ENCODE peak calls at places on chromosomes 6 and 20, in ten cellular contexts. One of them, this sample, is unnamed.

GRCh38 chr6:35718911-35719381 is 17.9 kb upstream of the ARMC12 start:
- DNase-seq in PC-3: no peak
- DNase-seq in MM.1S: no peak
- DNase-seq in PC-9: no peak
- DNase-seq in GM23248: no peak
- DNase-seq in OCI-LY7: peak; percentile 55
- DNase-seq in SK-N-SH: no peak
- DNase-seq in GM23338: no peak
- DNase-seq in Karpas-422: no peak
- DNase-seq in HCT116: no peak
- DNase-seq in this sample: no peak

GRCh38 chr20:10581823-10582222 is 92.0 kb downstream of the JAG1 start:
- DNase-seq in PC-3: peak; percentile 92
- DNase-seq in MM.1S: no peak
- DNase-seq in PC-9: no peak
- DNase-seq in GM23248: peak; percentile 78
- DNase-seq in OCI-LY7: no peak
- DNase-seq in SK-N-SH: no peak
- DNase-seq in GM23338: no peak
- DNase-seq in Karpas-422: no peak
- DNase-seq in HCT116: no peak
- DNase-seq in this sample: no peak

GRCh38 chr6:79094938-79095337 is 16.9 kb upstream of the PHIP start:
- DNase-seq in PC-3: no peak
- DNase-seq in MM.1S: no peak
- DNase-seq in PC-9: no peak
- DNase-seq in GM23248: no peak
- DNase-seq in OCI-LY7: no peak
- DNase-seq in SK-N-SH: no peak
- DNase-seq in GM23338: no peak
- DNase-seq in Karpas-422: no peak
- DNase-seq in HCT116: no peak
- DNase-seq in this sample: no peak

GRCh38 chr20:18701969-18702368 is 111.6 kb upstream of the SCP2D1 start:
- DNase-seq in PC-3: no peak
- DNase-seq in MM.1S: no peak
- DNase-seq in PC-9: no peak
- DNase-seq in GM23248: no peak
- DNase-seq in OCI-LY7: no peak
- DNase-seq in SK-N-SH: no peak
- DNase-seq in GM23338: no peak
- DNase-seq in Karpas-422: no peak
- DNase-seq in HCT116: no peak
- DNase-seq in this sample: no peak

GRCh38 chr20:57465943-57466342 is 59.0 kb downstream of the CTCFL start:
- DNase-seq in PC-3: no peak
- DNase-seq in MM.1S: no peak
- DNase-seq in PC-9: no peak
- DNase-seq in GM23248: no peak
- DNase-seq in OCI-LY7: peak; percentile 37
- DNase-seq in SK-N-SH: no peak
- DNase-seq in GM23338: no peak
- DNase-seq in Karpas-422: peak; percentile 74
- DNase-seq in HCT116: no peak
- DNase-seq in this sample: no peak

GRCh38 chr6:63307581-63308246 is 12.1 kb downstream of the LGSN start:
- DNase-seq in PC-3: peak; percentile 72
- DNase-seq in MM.1S: peak; percentile 46
- DNase-seq in PC-9: no peak
- DNase-seq in GM23248: peak; percentile 75
- DNase-seq in OCI-LY7: peak; percentile 54
- DNase-seq in SK-N-SH: peak; percentile 29
- DNase-seq in GM23338: peak; percentile 66
- DNase-seq in Karpas-422: peak; percentile 78
- DNase-seq in HCT116: peak; percentile 47
- DNase-seq in this sample: peak; percentile 46

GRCh38 chr6:164007881-164008280 is 593.4 kb downstream of the QKI start:
- DNase-seq in PC-3: no peak
- DNase-seq in MM.1S: no peak
- DNase-seq in PC-9: no peak
- DNase-seq in GM23248: no peak
- DNase-seq in OCI-LY7: no peak
- DNase-seq in SK-N-SH: no peak
- DNase-seq in GM23338: no peak
- DNase-seq in Karpas-422: no peak
- DNase-seq in HCT116: no peak
- DNase-seq in this sample: no peak

GRCh38 chr6:33702345-33702977 is 9.0 kb downstream of the UQCC2 start:
- DNase-seq in PC-3: peak; percentile 66
- DNase-seq in MM.1S: peak; percentile 30
- DNase-seq in PC-9: peak; percentile 45
- DNase-seq in GM23248: peak; percentile 84
- DNase-seq in OCI-LY7: peak; percentile 49
- DNase-seq in SK-N-SH: peak; percentile 74
- DNase-seq in GM23338: peak; percentile 50
- DNase-seq in Karpas-422: peak; percentile 78
- DNase-seq in HCT116: peak; percentile 37
- DNase-seq in this sample: peak; percentile 65

GRCh38 chr6:30781697-30782424 is 37.5 kb upstream of the IER3 start:
- DNase-seq in PC-3: peak; percentile 99
- DNase-seq in MM.1S: no peak
- DNase-seq in PC-9: peak; percentile 91
- DNase-seq in GM23248: peak; percentile 97
- DNase-seq in OCI-LY7: no peak
- DNase-seq in SK-N-SH: peak; percentile 86
- DNase-seq in GM23338: no peak
- DNase-seq in Karpas-422: no peak
- DNase-seq in HCT116: peak; percentile 94
- DNase-seq in this sample: peak; percentile 91

GRCh38 chr6:170166511-170167122 is 124.3 kb downstream of the DLL1 start:
- DNase-seq in PC-3: no peak
- DNase-seq in MM.1S: no peak
- DNase-seq in PC-9: no peak
- DNase-seq in GM23248: no peak
- DNase-seq in OCI-LY7: no peak
- DNase-seq in SK-N-SH: no peak
- DNase-seq in GM23338: no peak
- DNase-seq in Karpas-422: no peak
- DNase-seq in HCT116: no peak
- DNase-seq in this sample: no peak

GRCh38 chr6:10834823-10835222 is 3.5 kb downstream of the MAK start:
- DNase-seq in PC-3: no peak
- DNase-seq in MM.1S: no peak
- DNase-seq in PC-9: no peak
- DNase-seq in GM23248: no peak
- DNase-seq in OCI-LY7: no peak
- DNase-seq in SK-N-SH: no peak
- DNase-seq in GM23338: no peak
- DNase-seq in Karpas-422: no peak
- DNase-seq in HCT116: no peak
- DNase-seq in this sample: no peak

GRCh38 chr6:1129141-1129540 is 182.8 kb upstream of the FOXQ1 start:
- DNase-seq in PC-3: no peak
- DNase-seq in MM.1S: no peak
- DNase-seq in PC-9: no peak
- DNase-seq in GM23248: peak; percentile 48
- DNase-seq in OCI-LY7: no peak
- DNase-seq in SK-N-SH: no peak
- DNase-seq in GM23338: no peak
- DNase-seq in Karpas-422: no peak
- DNase-seq in HCT116: no peak
- DNase-seq in this sample: no peak

GRCh38 chr6:1623769-1624070 is 14.0 kb downstream of the FOXC1 start:
- DNase-seq in PC-3: no peak
- DNase-seq in MM.1S: no peak
- DNase-seq in PC-9: no peak
- DNase-seq in GM23248: no peak
- DNase-seq in OCI-LY7: no peak
- DNase-seq in SK-N-SH: no peak
- DNase-seq in GM23338: no peak
- DNase-seq in Karpas-422: no peak
- DNase-seq in HCT116: no peak
- DNase-seq in this sample: no peak

GRCh38 chr6:134419717-134420116 is 101.8 kb upstream of the SGK1 start:
- DNase-seq in PC-3: no peak
- DNase-seq in MM.1S: no peak
- DNase-seq in PC-9: no peak
- DNase-seq in GM23248: peak; percentile 18
- DNase-seq in OCI-LY7: no peak
- DNase-seq in SK-N-SH: no peak
- DNase-seq in GM23338: no peak
- DNase-seq in Karpas-422: no peak
- DNase-seq in HCT116: no peak
- DNase-seq in this sample: no peak

GRCh38 chr20:4875578-4876067 is 125.7 kb downstream of the SLC23A2 start:
- DNase-seq in PC-3: no peak
- DNase-seq in MM.1S: no peak
- DNase-seq in PC-9: no peak
- DNase-seq in GM23248: no peak
- DNase-seq in OCI-LY7: peak; percentile 14
- DNase-seq in SK-N-SH: no peak
- DNase-seq in GM23338: no peak
- DNase-seq in Karpas-422: peak; percentile 52
- DNase-seq in HCT116: no peak
- DNase-seq in this sample: no peak

GRCh38 chr6:5435449-5435848 is 174.1 kb downstream of the FARS2 start:
- DNase-seq in PC-3: peak; percentile 80
- DNase-seq in MM.1S: no peak
- DNase-seq in PC-9: no peak
- DNase-seq in GM23248: peak; percentile 91
- DNase-seq in OCI-LY7: no peak
- DNase-seq in SK-N-SH: no peak
- DNase-seq in GM23338: no peak
- DNase-seq in Karpas-422: no peak
- DNase-seq in HCT116: no peak
- DNase-seq in this sample: no peak

GRCh38 chr6:5442946-5443345 is 181.6 kb downstream of the FARS2 start:
- DNase-seq in PC-3: no peak
- DNase-seq in MM.1S: no peak
- DNase-seq in PC-9: no peak
- DNase-seq in GM23248: no peak
- DNase-seq in OCI-LY7: no peak
- DNase-seq in SK-N-SH: no peak
- DNase-seq in GM23338: no peak
- DNase-seq in Karpas-422: no peak
- DNase-seq in HCT116: no peak
- DNase-seq in this sample: peak; percentile 40

GRCh38 chr6:5442319-5442718 is 181.0 kb downstream of the FARS2 start:
- DNase-seq in PC-3: no peak
- DNase-seq in MM.1S: no peak
- DNase-seq in PC-9: no peak
- DNase-seq in GM23248: no peak
- DNase-seq in OCI-LY7: no peak
- DNase-seq in SK-N-SH: no peak
- DNase-seq in GM23338: no peak
- DNase-seq in Karpas-422: no peak
- DNase-seq in HCT116: no peak
- DNase-seq in this sample: no peak

GRCh38 chr6:5439749-5440148 is 178.4 kb downstream of the FARS2 start:
- DNase-seq in PC-3: peak; percentile 78
- DNase-seq in MM.1S: no peak
- DNase-seq in PC-9: no peak
- DNase-seq in GM23248: no peak
- DNase-seq in OCI-LY7: no peak
- DNase-seq in SK-N-SH: no peak
- DNase-seq in GM23338: no peak
- DNase-seq in Karpas-422: no peak
- DNase-seq in HCT116: no peak
- DNase-seq in this sample: no peak

GRCh38 chr6:5438882-5439584 is 177.7 kb downstream of the FARS2 start:
- DNase-seq in PC-3: no peak
- DNase-seq in MM.1S: no peak
- DNase-seq in PC-9: no peak
- DNase-seq in GM23248: no peak
- DNase-seq in OCI-LY7: no peak
- DNase-seq in SK-N-SH: no peak
- DNase-seq in GM23338: peak; percentile 74
- DNase-seq in Karpas-422: no peak
- DNase-seq in HCT116: no peak
- DNase-seq in this sample: no peak
- H3K4me3 ChIP-seq in PC-3: no peak overlapping the region
- H3K4me3 ChIP-seq in MM.1S: no peak overlapping the region
- H3K4me3 ChIP-seq in PC-9: no peak overlapping the region
- H3K4me3 ChIP-seq in GM23248: no peak overlapping the region
- H3K4me3 ChIP-seq in OCI-LY7: no peak overlapping the region
- H3K4me3 ChIP-seq in SK-N-SH: no peak overlapping the region
- H3K4me3 ChIP-seq in GM23338: peak overlapping the region; percentile 42
- H3K4me3 ChIP-seq in Karpas-422: no peak overlapping the region
- H3K4me3 ChIP-seq in HCT116: no peak overlapping the region
- H3K4me3 ChIP-seq in this sample: no peak overlapping the region

DNA sequence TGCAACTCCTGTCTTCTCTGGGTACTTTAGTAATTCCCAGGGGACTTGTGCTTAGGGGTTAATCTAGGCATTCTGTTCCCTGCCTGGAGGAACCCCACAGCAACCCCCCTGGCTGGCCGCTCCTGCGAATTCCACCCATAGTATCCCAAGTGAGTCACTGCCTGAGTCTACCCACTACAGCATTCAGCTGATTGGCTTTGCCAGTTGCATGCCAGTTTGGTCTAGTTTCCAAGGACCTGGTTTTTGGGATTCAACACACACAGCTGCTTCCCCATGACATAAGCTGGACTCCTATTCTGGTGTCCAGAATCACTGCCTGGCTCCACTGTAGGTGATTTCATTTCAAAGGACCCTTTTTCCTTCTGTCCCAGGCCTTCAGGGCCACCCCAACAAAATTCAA is 40.3 kb downstream of the PLCG1 start:
- DNase-seq in PC-3: peak; percentile 85
- DNase-seq in MM.1S: no peak
- DNase-seq in PC-9: peak; percentile 58
- DNase-seq in GM23248: peak; percentile 97
- DNase-seq in OCI-LY7: no peak
- DNase-seq in SK-N-SH: no peak
- DNase-seq in GM23338: no peak
- DNase-seq in Karpas-422: no peak
- DNase-seq in HCT116: peak; percentile 8
- DNase-seq in this sample: peak; percentile 23
- H3K9me2 ChIP-seq in PC-3: no peaks in the 10 kb centered on the region
- H3K9me2 ChIP-seq in MM.1S: no peaks in the 10 kb centered on the region
- H3K9me2 ChIP-seq in PC-9: no peaks in the 10 kb centered on the region
- H3K9me2 ChIP-seq in GM23248: no peaks in the 10 kb centered on the region
- H3K9me2 ChIP-seq in OCI-LY7: no peaks in the 10 kb centered on the region
- H3K9me2 ChIP-seq in SK-N-SH: no peaks in the 10 kb centered on the region
- H3K9me2 ChIP-seq in GM23338: no peaks in the 10 kb centered on the region
- H3K9me2 ChIP-seq in Karpas-422: no peaks in the 10 kb centered on the region
- H3K9me2 ChIP-seq in HCT116: no peaks in the 10 kb centered on the region
- H3K9me2 ChIP-seq in this sample: no peaks in the 10 kb centered on the region

GRCh38 chr6:27829453-27830211 is 82.6 kb downstream of the OR2B2 start:
- DNase-seq in PC-3: peak; percentile 28
- DNase-seq in MM.1S: no peak
- DNase-seq in PC-9: no peak
- DNase-seq in GM23248: peak; percentile 45
- DNase-seq in OCI-LY7: peak; percentile 45
- DNase-seq in SK-N-SH: no peak
- DNase-seq in GM23338: no peak
- DNase-seq in Karpas-422: peak; percentile 57
- DNase-seq in HCT116: no peak
- DNase-seq in this sample: no peak
- H3K4me3 ChIP-seq in PC-3: peak overlapping the region; percentile 67
- H3K4me3 ChIP-seq in MM.1S: no peak overlapping the region
- H3K4me3 ChIP-seq in PC-9: peak overlapping the region; percentile 56
- H3K4me3 ChIP-seq in GM23248: peak overlapping the region; percentile 66
- H3K4me3 ChIP-seq in OCI-LY7: peak overlapping the region; percentile 74
- H3K4me3 ChIP-seq in SK-N-SH: peak overlapping the region; percentile 78
- H3K4me3 ChIP-seq in GM23338: peak overlapping the region; percentile 75
- H3K4me3 ChIP-seq in Karpas-422: peak overlapping the region; percentile 74
- H3K4me3 ChIP-seq in HCT116: peak overlapping the region; percentile 70
- H3K4me3 ChIP-seq in this sample: peak overlapping the region; percentile 65

GRCh38 chr6:3939559-3939958 is 90.4 kb downstream of the FAM50B start:
- DNase-seq in PC-3: no peak
- DNase-seq in MM.1S: no peak
- DNase-seq in PC-9: no peak
- DNase-seq in GM23248: no peak
- DNase-seq in OCI-LY7: no peak
- DNase-seq in SK-N-SH: peak; percentile 31
- DNase-seq in GM23338: no peak
- DNase-seq in Karpas-422: no peak
- DNase-seq in HCT116: no peak
- DNase-seq in this sample: no peak
- H3K9me2 ChIP-seq in PC-3: no peaks in the 10 kb centered on the region
- H3K9me2 ChIP-seq in MM.1S: no peaks in the 10 kb centered on the region
- H3K9me2 ChIP-seq in PC-9: no peaks in the 10 kb centered on the region
- H3K9me2 ChIP-seq in GM23248: no peaks in the 10 kb centered on the region
- H3K9me2 ChIP-seq in OCI-LY7: no peaks in the 10 kb centered on the region
- H3K9me2 ChIP-seq in SK-N-SH: no peaks in the 10 kb centered on the region
- H3K9me2 ChIP-seq in GM23338: no peaks in the 10 kb centered on the region
- H3K9me2 ChIP-seq in Karpas-422: no peaks in the 10 kb centered on the region
- H3K9me2 ChIP-seq in HCT116: no peaks in the 10 kb centered on the region
- H3K9me2 ChIP-seq in this sample: no peaks in the 10 kb centered on the region

This sample was measured in hepatocyte.